ENCODE peak calls at places on chromosomes 13 and 19, in six cellular contexts. S is aorta, V is heart left ventricle, X is left lung, C is body of pancreas, Q is mesendoderm. Z is an unnamed sample. For H3K4me1, the result is how much of the 10 kb centered on the place peaks cover.

GRCh38 chr19:53896682-53897081 is 12.4 kb upstream of the CACNG7 start:
- DNase-seq in S (no peak), V (no peak), X (no peak), C (no peak), Q (no peak), Z (no peak)

GRCh38 chr13:33194820-33195692 is 90.5 kb downstream of the STARD13 start:
- DNase-seq in S (no peak), V (peak), X (no peak), C (peak), Q (no peak), Z (no peak)

GRCh38 chr13:102591988-102592781 is 4.6 kb upstream of the TPP2 start:
- DNase-seq in S (peak), V (peak), X (peak), C (peak), Q (peak), Z (peak)

GRCh38 chr13:98746968-98747367 is 5.5 kb downstream of the SLC15A1 start:
- DNase-seq in S (no peak), V (no peak), X (no peak), C (no peak), Q (no peak), Z (no peak)

GRCh38 chr19:1875646-1876493 is 9.4 kb downstream of the ABHD17A start:
- DNase-seq in S (peak), V (peak), X (peak), C (peak), Q (peak), Z (peak)

GRCh38 chr13:35930665-35931631 is 200.2 kb downstream of the DCLK1 start:
- DNase-seq in S (no peak), V (no peak), X (no peak), C (no peak), Q (no peak), Z (no peak)

GRCh38 chr13:34462843-34463242 is 479.2 kb upstream of the NBEA start:
- DNase-seq in S (no peak), V (peak), X (no peak), C (no peak), Q (no peak), Z (no peak)

GRCh38 chr19:5137114-5137513 is 168.2 kb downstream of the KDM4B start:
- DNase-seq in S (no peak), V (no peak), X (no peak), C (no peak), Q (no peak), Z (no peak)

GRCh38 chr13:110109910-110110309 is 197.0 kb downstream of the COL4A1 start:
- DNase-seq in S (peak), V (peak), X (peak), C (peak), Q (peak), Z (peak)

GRCh38 chr13:96011291-96011875 is 41.8 kb downstream of the UGGT2 start:
- DNase-seq in S (no peak), V (no peak), X (no peak), C (no peak), Q (no peak), Z (no peak)

GRCh38 chr19:928471-929259 is 2.8 kb downstream of the ARID3A start:
- DNase-seq in S (no peak), V (no peak), X (no peak), C (peak), Q (no peak), Z (no peak)

GRCh38 chr13:49791214-49791752 is 1.2 kb downstream of the KPNA3 start:
- DNase-seq in S (no peak), V (peak), X (no peak), C (peak), Q (peak), Z (no peak)

GRCh38 chr13:73665279-73665678 is 468.9 kb downstream of the KLF12 start:
- DNase-seq in S (no peak), V (no peak), X (no peak), C (no peak), Q (no peak), Z (no peak)

GRCh38 chr19:48965806-48966540 is 864 bp downstream of the FTL start:
- DNase-seq in S (peak), V (peak), X (peak), C (peak), Q (peak), Z (peak)

GRCh38 chr19:19386373-19386869 is 19.1 kb upstream of the GATAD2A start:
- DNase-seq in S (no peak), V (no peak), X (no peak), C (no peak), Q (no peak), Z (no peak)

GRCh38 chr13:108463365-108463764 is 166.0 kb upstream of the MYO16 start:
- DNase-seq in S (no peak), V (no peak), X (no peak), C (no peak), Q (peak), Z (no peak)

GRCh38 chr19:47075941-47076340 is 27.5 kb upstream of the TMEM160 start:
- DNase-seq in S (no peak), V (no peak), X (no peak), C (peak), Q (no peak), Z (no peak)

GRCh38 chr13:76516013-76516412 is 370.2 kb downstream of the KCTD12 start:
- DNase-seq in S (no peak), V (no peak), X (no peak), C (no peak), Q (peak), Z (no peak)

GRCh38 chr13:30256713-30257432 is 50.5 kb downstream of the KATNAL1 start:
- DNase-seq in S (no peak), V (no peak), X (no peak), C (no peak), Q (peak), Z (no peak)

GRCh38 chr19:29922972-29923371 is 19.1 kb upstream of the URI1 start:
- DNase-seq in S (no peak), V (no peak), X (no peak), C (no peak), Q (no peak), Z (no peak)

GRCh38 chr19:29926801-29927200 is 15.2 kb upstream of the URI1 start:
- DNase-seq in S (no peak), V (no peak), X (no peak), C (no peak), Q (no peak), Z (no peak)

GRCh38 chr19:29927944-29928669 is 13.9 kb upstream of the URI1 start:
- DNase-seq in S (no peak), V (no peak), X (no peak), C (no peak), Q (peak), Z (no peak)

GRCh38 chr19:29926031-29926430 is 16.0 kb upstream of the URI1 start:
- DNase-seq in S (no peak), V (no peak), X (no peak), C (no peak), Q (no peak), Z (no peak)

GRCh38 chr19:29923653-29924052 is 18.4 kb upstream of the URI1 start:
- DNase-seq in S (no peak), V (no peak), X (no peak), C (no peak), Q (no peak), Z (no peak)
- H3K4me1 ChIP-seq in S (under half), V (under half), X (under half), C (under half), Q (under half), Z (under half)

GRCh38 chr19:45097776-45098520 is 5.0 kb downstream of the PPP1R37 start:
- DNase-seq in S (no peak), V (peak), X (peak), C (peak), Q (peak), Z (peak)

GRCh38 chr19:45100797-45101196 is 7.8 kb downstream of the PPP1R37 start:
- DNase-seq in S (no peak), V (no peak), X (no peak), C (no peak), Q (no peak), Z (no peak)

GRCh38 chr19:45098521-45099464 is 5.8 kb downstream of the PPP1R37 start:
- DNase-seq in S (no peak), V (peak), X (no peak), C (peak), Q (no peak), Z (peak)

GRCh38 chr19:45100202-45100600 is 7.2 kb downstream of the PPP1R37 start:
- DNase-seq in S (no peak), V (no peak), X (no peak), C (no peak), Q (no peak), Z (no peak)

DNA sequence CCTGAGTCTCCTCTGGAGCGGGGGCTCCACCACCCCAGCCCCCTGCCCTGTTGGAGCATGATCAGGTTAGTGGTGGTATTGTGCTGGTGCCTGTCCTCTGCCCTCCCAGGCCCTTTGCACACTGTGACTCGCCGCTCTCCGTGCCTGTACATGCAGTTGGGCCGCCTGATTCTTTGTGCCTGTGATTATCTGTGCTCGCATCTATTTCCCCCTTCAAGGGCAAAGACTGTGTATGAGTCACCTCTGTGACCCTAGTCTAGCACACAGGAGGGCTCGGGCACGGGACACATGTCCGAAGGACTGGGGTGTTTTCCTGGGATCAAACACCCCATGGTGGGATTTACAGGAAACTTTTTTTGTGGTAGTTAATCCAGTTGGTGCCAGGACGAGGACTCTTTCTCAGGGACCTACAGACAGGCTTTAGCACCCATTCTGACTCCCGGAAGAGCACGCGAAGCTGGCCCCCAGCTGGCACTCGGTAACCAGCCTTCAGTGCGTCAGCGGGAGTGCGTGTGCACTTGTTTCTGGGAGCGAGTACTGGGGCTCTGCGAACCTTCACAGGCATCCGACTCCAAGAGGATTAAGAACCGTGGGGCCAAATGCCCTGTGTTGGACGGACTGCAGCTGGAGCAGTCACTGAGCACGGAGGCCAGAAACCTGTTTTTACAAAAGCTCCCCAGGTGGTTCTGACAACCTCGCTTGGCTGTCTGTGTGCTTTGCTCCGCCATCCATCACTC is 6.7 kb downstream of the PPP1R37 start:
- DNase-seq in S (no peak), V (no peak), X (no peak), C (peak), Q (no peak), Z (peak)
- H3K4me1 ChIP-seq in S (under half), V (half or more), X (under half), C (half or more), Q (under half), Z (half or more)

DNA sequence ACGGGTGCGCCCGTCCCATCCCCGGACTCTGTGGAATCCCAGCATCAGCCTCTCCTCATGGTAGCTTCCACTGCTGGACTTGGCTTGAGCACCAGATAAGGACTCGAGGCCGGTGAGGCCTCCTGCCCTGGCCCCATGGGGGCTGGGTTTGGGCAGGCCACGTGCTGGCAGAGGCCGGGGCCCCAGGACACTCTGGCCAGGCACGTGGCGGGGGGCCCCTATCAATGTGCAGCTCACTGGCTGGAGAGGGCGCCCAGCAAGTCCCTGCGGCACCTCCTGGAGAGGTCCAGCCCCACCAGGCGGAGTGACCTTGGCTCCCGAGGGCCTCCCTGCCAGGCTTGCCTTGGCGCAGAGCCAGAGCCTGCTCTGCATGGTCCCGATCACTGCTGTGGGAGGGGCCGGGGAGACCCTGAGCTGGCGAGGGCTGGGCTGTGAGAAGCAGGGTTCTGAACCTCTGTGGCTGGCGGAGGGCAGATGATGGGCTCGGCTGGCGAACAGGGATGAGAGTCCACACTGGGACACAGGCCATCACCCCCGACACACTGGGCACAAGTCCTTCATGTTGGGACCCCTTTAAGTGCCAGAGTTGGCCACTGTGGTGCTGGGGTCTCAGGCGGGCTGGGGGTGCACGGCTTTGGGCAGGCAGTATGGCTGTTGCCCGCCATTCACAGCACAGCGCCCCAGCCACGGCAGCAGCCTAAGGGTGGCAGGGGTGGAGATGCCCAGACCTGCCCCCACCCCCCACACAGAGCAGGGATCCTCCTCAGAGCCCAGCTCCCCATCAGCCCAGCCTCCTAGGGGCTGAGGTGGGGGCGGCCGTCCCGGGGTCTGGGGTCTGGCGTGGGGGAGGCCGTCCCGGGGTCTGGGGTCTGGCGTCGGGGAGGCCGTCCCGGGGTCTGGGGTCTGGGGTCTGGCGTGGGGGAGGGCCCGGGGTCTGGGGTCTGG is 19.1 kb downstream of the CEBPG start:
- DNase-seq in S (peak), V (no peak), X (peak), C (peak), Q (no peak), Z (peak)
- H3K4me1 ChIP-seq in S (under half), V (half or more), X (under half), C (half or more), Q (under half), Z (half or more)

GRCh38 chr13:97237388-97237787 is 15.3 kb downstream of the MBNL2 start:
- DNase-seq in S (no peak), V (no peak), X (no peak), C (no peak), Q (no peak), Z (no peak)
- H3K4me1 ChIP-seq in S (under half), V (half or more), X (under half), C (half or more), Q (under half), Z (half or more)

GRCh38 chr13:113817860-113818691 is 45.8 kb downstream of the GAS6 start:
- DNase-seq in S (peak), V (no peak), X (no peak), C (no peak), Q (no peak), Z (no peak)
- H3K4me1 ChIP-seq in S (under half), V (half or more), X (under half), C (under half), Q (under half), Z (under half)

Z was measured in psoas muscle.